ENCODE peak calls at places on chromosomes 4 and X, in nine cellular contexts. L is left lobe of liver, I is HFF-Myc, X is DND-41, H is fibroblast of the conjunctiva, M is ELR, A is T-cell, O is AG09319, G is OCI-LY7. E is an unnamed sample.
A peak's percentile ranks its signal among the peaks of the same experiment; 100 is the strongest.

GRCh38 chrX:9148626-9149385 is 114.9 kb upstream of the FAM9B start:
- DNase-seq in L (no peak), I (no peak), X (no peak), H (peak; percentile 24), M (peak; percentile 76), A (no peak), O (no peak), G (no peak), E (no peak)

GRCh38 chrX:136028383-136028984 is 43.2 kb downstream of the SLC9A6 start:
- DNase-seq in L (no peak), I (no peak), X (no peak), H (peak; percentile 64), M (peak; percentile 65), A (no peak), O (peak; percentile 44), G (peak; percentile 43), E (peak; percentile 0)

GRCh38 chr4:129189630-129190029 is 93.7 kb downstream of the C4orf33 start:
- DNase-seq in L (peak; percentile 42), I (no peak), X (no peak), H (no peak), M (no peak), A (no peak), O (no peak), G (no peak), E (no peak)

GRCh38 chr4:175166020-175166419 is 247.9 kb downstream of the ADAM29 start:
- DNase-seq in L (no peak), I (no peak), X (no peak), H (no peak), M (no peak), A (no peak), O (no peak), G (peak; percentile 24), E (no peak)

GRCh38 chrX:110082156-110082555 is 79.2 kb downstream of the TMEM164 start:
- DNase-seq in L (no peak), I (no peak), X (no peak), H (peak; percentile 66), M (peak; percentile 61), A (no peak), O (no peak), G (no peak), E (no peak)

GRCh38 chrX:65758505-65758904 is 91.1 kb downstream of the MSN start:
- DNase-seq in L (no peak), I (no peak), X (no peak), H (no peak), M (no peak), A (no peak), O (no peak), G (no peak), E (no peak)

GRCh38 chrX:47278684-47279083 is 45.9 kb downstream of the USP11 start:
- DNase-seq in L (no peak), I (peak; percentile 22), X (no peak), H (peak; percentile 5), M (peak; percentile 30), A (no peak), O (peak; percentile 1), G (no peak), E (no peak)

GRCh38 chrX:152949114-152949513 is 44.8 kb downstream of the PNMA5 start:
- DNase-seq in L (no peak), I (no peak), X (no peak), H (no peak), M (no peak), A (no peak), O (no peak), G (no peak), E (no peak)

GRCh38 chr4:7973545-7973981 is 33.9 kb upstream of the AFAP1 start:
- DNase-seq in L (no peak), I (no peak), X (no peak), H (no peak), M (peak; percentile 83), A (no peak), O (no peak), G (no peak), E (no peak)

GRCh38 chr4:45363931-45364330 is 637.6 kb upstream of the GNPDA2 start:
- DNase-seq in L (no peak), I (no peak), X (no peak), H (no peak), M (no peak), A (no peak), O (no peak), G (no peak), E (no peak)

GRCh38 chr4:600850-601515 is 24.4 kb upstream of the PDE6B start:
- DNase-seq in L (no peak), I (no peak), X (no peak), H (no peak), M (peak; percentile 10), A (no peak), O (no peak), G (no peak), E (no peak)

GRCh38 chr4:984336-985054 is 2.3 kb upstream of the IDUA start:
- DNase-seq in L (no peak), I (no peak), X (no peak), H (no peak), M (no peak), A (no peak), O (no peak), G (no peak), E (no peak)

GRCh38 chr4:145679991-145680455 is at the start of gene C4orf51:
- DNase-seq in L (no peak), I (peak; percentile 14), X (no peak), H (peak; percentile 57), M (peak; percentile 41), A (no peak), O (peak; percentile 25), G (no peak), E (peak; percentile 30)

GRCh38 chr4:139838811-139839210 is 173.2 kb downstream of the MGST2 start:
- DNase-seq in L (no peak), I (no peak), X (no peak), H (no peak), M (no peak), A (no peak), O (no peak), G (no peak), E (no peak)

GRCh38 chr4:2862528-2862927 is 18.9 kb downstream of the ADD1 start:
- DNase-seq in L (no peak), I (no peak), X (no peak), H (no peak), M (peak; percentile 48), A (no peak), O (no peak), G (no peak), E (no peak)

GRCh38 chr4:55993994-55994657 is 45.4 kb downstream of the CEP135 start:
- DNase-seq in L (no peak), I (no peak), X (no peak), H (no peak), M (no peak), A (no peak), O (no peak), G (no peak), E (no peak)

GRCh38 chr4:76658231-76659102 is 223.4 kb downstream of the SHROOM3 start:
- DNase-seq in L (no peak), I (peak; percentile 79), X (no peak), H (peak; percentile 49), M (peak; percentile 89), A (no peak), O (peak; percentile 77), G (no peak), E (no peak)

GRCh38 chr4:54176202-54176601 is 52.9 kb upstream of the PDGFRA start:
- DNase-seq in L (no peak), I (no peak), X (no peak), H (no peak), M (no peak), A (no peak), O (no peak), G (no peak), E (no peak)

GRCh38 chr4:134645778-134646177 is 444.2 kb upstream of the PABPC4L start:
- DNase-seq in L (no peak), I (no peak), X (no peak), H (no peak), M (no peak), A (no peak), O (no peak), G (no peak), E (no peak)

GRCh38 chrX:41332408-41332987 is 1.5 kb upstream of the DDX3X start:
- DNase-seq in L (no peak), I (no peak), X (no peak), H (no peak), M (peak; percentile 48), A (peak; percentile 12), O (no peak), G (peak; percentile 33), E (peak; percentile 7)

GRCh38 chrX:37872303-37872655 is 24.9 kb upstream of the DYNLT3 start:
- DNase-seq in L (no peak), I (no peak), X (no peak), H (no peak), M (peak; percentile 64), A (no peak), O (no peak), G (no peak), E (no peak)

GRCh38 chr4:25860586-25861421 is 2.0 kb downstream of the SEL1L3 start:
- DNase-seq in L (no peak), I (no peak), X (no peak), H (no peak), M (no peak), A (no peak), O (no peak), G (peak; percentile 73), E (no peak)

GRCh38 chr4:67922697-67923096 is 38.9 kb upstream of the TMPRSS11D start:
- DNase-seq in L (no peak), I (peak; percentile 88), X (no peak), H (peak; percentile 49), M (no peak), A (no peak), O (no peak), G (no peak), E (no peak)

GRCh38 chr4:159271857-159272256 is 169.0 kb downstream of the RAPGEF2 start:
- DNase-seq in L (no peak), I (no peak), X (no peak), H (no peak), M (no peak), A (no peak), O (no peak), G (no peak), E (no peak)

GRCh38 chrX:50081282-50081955 is 119.4 kb downstream of the AKAP4 start:
- DNase-seq in L (peak; percentile 50), I (no peak), X (no peak), H (no peak), M (peak; percentile 9), A (no peak), O (no peak), G (no peak), E (peak; percentile 1)

GRCh38 chr4:6420036-6420435 is 52.4 kb downstream of the PPP2R2C start:
- DNase-seq in L (no peak), I (no peak), X (no peak), H (no peak), M (no peak), A (no peak), O (no peak), G (no peak), E (no peak)

GRCh38 chr4:26475716-26476115 is 14.6 kb downstream of the CCKAR start:
- DNase-seq in L (no peak), I (no peak), X (no peak), H (no peak), M (no peak), A (no peak), O (no peak), G (no peak), E (no peak)

GRCh38 chrX:11665144-11666040 is at the start of gene ARHGAP6:
- DNase-seq in L (no peak), I (no peak), X (no peak), H (peak; percentile 24), M (peak; percentile 68), A (no peak), O (peak; percentile 12), G (no peak), E (no peak)

E was measured in SHP77 treated with DMSO at 0.1 percent for 48 hours.